ENCODE peak calls at places on chromosomes 3 and 15, in seven cellular contexts. C is foreskin fibroblast, J is HAP-1, B is islet precursor cell, Y is mesothelial cell of epicardium, P is NCI-H1694, D is cardiac fibroblast. U is an unnamed sample.

GRCh38 chr15:65172531-65172930 is 12.6 kb downstream of the CLPX start:
- DNase-seq in J (no peak), P (no peak), Y (no peak), B (no peak), D (no peak), C (no peak), U (no peak)

GRCh38 chr15:39270976-39271375 is 309.9 kb upstream of the THBS1 start:
- DNase-seq in B (peak; percentile 65), J (no peak), D (peak; percentile 81), Y (no peak), C (peak; percentile 74), P (no peak), U (no peak)

GRCh38 chr15:89591834-89592233 is 16.6 kb downstream of the TICRR start:
- DNase-seq in P (no peak), B (no peak), Y (no peak), C (no peak), J (no peak), D (peak; percentile 14), U (no peak)

GRCh38 chr15:60379466-60380274 is 18.1 kb downstream of the ANXA2 start:
- DNase-seq in Y (no peak), P (no peak), D (peak; percentile 92), C (peak; percentile 96), B (peak; percentile 89), J (peak; percentile 91), U (peak; percentile 44)

GRCh38 chr3:11878837-11879236 is 32.2 kb upstream of the TAMM41 start:
- DNase-seq in J (no peak), P (no peak), D (no peak), Y (no peak), B (peak; percentile 50), C (no peak), U (no peak)

GRCh38 chr3:189392969-189393368 is 221.2 kb downstream of the TPRG1 start:
- DNase-seq in P (no peak), B (peak; percentile 80), C (no peak), D (peak; percentile 3), J (no peak), Y (no peak), U (peak; percentile 89)

GRCh38 chr15:98177950-98178848 is 217.7 kb downstream of the ARRDC4 start:
- DNase-seq in P (no peak), B (peak; percentile 89), J (peak; percentile 52), Y (peak; percentile 66), D (peak; percentile 53), C (peak; percentile 80), U (peak; percentile 35)

GRCh38 chr3:17411157-17411877 is 331.1 kb downstream of the TBC1D5 start:
- DNase-seq in P (no peak), C (no peak), B (no peak), J (no peak), Y (no peak), D (peak; percentile 16), U (no peak)

GRCh38 chr3:185727873-185728272 is 97.0 kb downstream of the IGF2BP2 start:
- DNase-seq in D (no peak), B (no peak), J (no peak), C (no peak), P (no peak), Y (no peak), U (no peak)

GRCh38 chr3:183654727-183655126 is 19.3 kb downstream of the KLHL24 start:
- DNase-seq in P (no peak), J (no peak), C (no peak), B (no peak), Y (no peak), D (no peak), U (no peak)

GRCh38 chr3:66267031-66267430 is 46.2 kb downstream of the SLC25A26 start:
- DNase-seq in B (no peak), J (no peak), P (no peak), Y (no peak), C (no peak), D (no peak), U (no peak)

GRCh38 chr15:72235298-72235697 is 4.3 kb upstream of the PKM start:
- DNase-seq in B (no peak), D (no peak), P (no peak), Y (no peak), J (no peak), C (no peak), U (no peak)

GRCh38 chr15:35445891-35446290 is 100.1 kb downstream of the DPH6 start:
- DNase-seq in P (no peak), Y (no peak), B (no peak), J (no peak), C (no peak), D (no peak), U (no peak)

GRCh38 chr3:184176377-184177330 is 2.0 kb downstream of the AP2M1 start:
- DNase-seq in J (peak; percentile 55), B (peak; percentile 99), C (peak; percentile 97), P (no peak), Y (peak; percentile 63), D (peak; percentile 95), U (peak; percentile 52)

GRCh38 chr15:39504812-39505211 is 76.1 kb upstream of the THBS1 start:
- DNase-seq in P (no peak), J (no peak), D (peak; percentile 70), B (no peak), C (peak; percentile 75), Y (no peak), U (no peak)

GRCh38 chr3:177676947-177677587 is 479.8 kb upstream of the TBL1XR1 start:
- DNase-seq in C (no peak), P (no peak), J (no peak), Y (no peak), B (no peak), D (no peak), U (peak; percentile 48)

GRCh38 chr3:26090589-26090988 is 300.7 kb downstream of the OXSM start:
- DNase-seq in J (no peak), D (no peak), C (no peak), B (no peak), P (no peak), Y (no peak), U (no peak)